ENCODE peak calls at places on chromosomes 2 and 18, in nine cellular contexts. W is aorta; P is activated CD8-positive, alpha-beta T cell treated with anti-CD3 and anti-CD28 coated beads for 36 hours; E is caudate nucleus; D is midbrain; N is NCI-H1694; B is astrocyte of the hippocampus; O is prostate gland; Q is right cardiac atrium. U is an unnamed sample.

GRCh38 chr2:170869036-170869435 is 52.3 kb downstream of the GAD1 start:
- DNase-seq in W (no peak), P (no peak), E (no peak), D (no peak), N (no peak), B (no peak), O (no peak), Q (no peak), U (no peak)

GRCh38 chr2:25265802-25266201 is 75.9 kb downstream of the DNMT3A start:
- DNase-seq in W (no peak), P (no peak), E (no peak), D (no peak), N (no peak), B (no peak), O (no peak), Q (no peak), U (no peak)

GRCh38 chr2:72745679-72746368 is 80.0 kb downstream of the EXOC6B start:
- DNase-seq in W (no peak), P (no peak), E (no peak), D (peak; percentile 76), N (peak; percentile 81), B (peak; percentile 80), O (peak; percentile 26), Q (no peak), U (no peak)

GRCh38 chr18:5237083-5237722 is 40.1 kb upstream of the AKAIN1 start:
- DNase-seq in W (peak; percentile 22), P (no peak), E (no peak), D (peak; percentile 38), N (peak; percentile 43), B (no peak), O (no peak), Q (peak; percentile 36), U (peak; percentile 43)

GRCh38 chr2:174585111-174585510 is 12.5 kb downstream of the WIPF1 start:
- DNase-seq in W (no peak), P (no peak), E (no peak), D (no peak), N (no peak), B (no peak), O (peak; percentile 42), Q (no peak), U (no peak)

GRCh38 chr2:27989149-27989548 is 98.6 kb downstream of the BABAM2 start:
- DNase-seq in W (no peak), P (no peak), E (no peak), D (no peak), N (no peak), B (peak; percentile 77), O (no peak), Q (no peak), U (no peak)

GRCh38 chr2:174717273-174717672 is 47.0 kb downstream of the CHRNA1 start:
- DNase-seq in W (no peak), P (peak; percentile 28), E (no peak), D (no peak), N (no peak), B (peak; percentile 87), O (no peak), Q (no peak), U (no peak)

GRCh38 chr2:101328474-101329007 is 20.0 kb upstream of the RNF149 start:
- DNase-seq in W (peak; percentile 50), P (peak; percentile 46), E (no peak), D (peak; percentile 46), N (peak; percentile 21), B (no peak), O (no peak), Q (no peak), U (peak; percentile 63)

GRCh38 chr2:227821043-227821942 is 7.7 kb downstream of the CCL20 start:
- DNase-seq in W (no peak), P (no peak), E (no peak), D (no peak), N (no peak), B (no peak), O (no peak), Q (no peak), U (no peak)

GRCh38 chr2:47282621-47283272 is 120.2 kb upstream of the MSH2 start:
- DNase-seq in W (no peak), P (no peak), E (no peak), D (no peak), N (no peak), B (no peak), O (no peak), Q (no peak), U (no peak)